ENCODE peak calls at places on chromosomes 2 and 18, in eight cellular contexts. J, I, Y, B, L, C, T and V are unnamed samples.

GRCh38 chr18:395481-396250 is 104.8 kb downstream of the COLEC12 start:
- DNase-seq in J (peak), I (no peak), Y (no peak), B (no peak), L (no peak), C (peak), T (peak), V (no peak)

GRCh38 chr2:104939570-104940235 is 85.8 kb downstream of the POU3F3 start:
- DNase-seq in J (no peak), I (no peak), Y (no peak), B (no peak), L (no peak), C (no peak), T (no peak), V (no peak)

GRCh38 chr2:210599476-210599875 is 43.1 kb downstream of the CPS1 start:
- DNase-seq in J (no peak), I (no peak), Y (no peak), B (no peak), L (no peak), C (no peak), T (no peak), V (no peak)

GRCh38 chr18:54812885-54813284 is 15.4 kb upstream of the RAB27B start:
- DNase-seq in J (no peak), I (no peak), Y (no peak), B (no peak), L (no peak), C (no peak), T (no peak), V (no peak)

GRCh38 chr2:16330012-16330411 is 335.6 kb downstream of the CYRIA start:
- DNase-seq in J (no peak), I (no peak), Y (no peak), B (no peak), L (no peak), C (no peak), T (no peak), V (peak)

GRCh38 chr2:119694994-119695521 is 16.1 kb downstream of the TMEM177 start:
- DNase-seq in J (no peak), I (peak), Y (no peak), B (peak), L (no peak), C (peak), T (peak), V (peak)

GRCh38 chr2:177169810-177170514 is 42.6 kb upstream of the HNRNPA3 start:
- DNase-seq in J (peak), I (no peak), Y (no peak), B (peak), L (peak), C (no peak), T (peak), V (peak)

GRCh38 chr2:241007880-241008710 is 9.7 kb downstream of the SNED1 start:
- DNase-seq in J (no peak), I (no peak), Y (no peak), B (no peak), L (no peak), C (no peak), T (no peak), V (no peak)

GRCh38 chr18:58882039-58882438 is 17.4 kb downstream of the ZNF532 start:
- DNase-seq in J (no peak), I (no peak), Y (no peak), B (no peak), L (no peak), C (no peak), T (no peak), V (no peak)

GRCh38 chr2:200736646-200737274 is 75.0 kb upstream of the BZW1 start:
- DNase-seq in J (no peak), I (no peak), Y (no peak), B (no peak), L (no peak), C (no peak), T (no peak), V (no peak)

GRCh38 chr2:139067072-139067471 is 286.9 kb upstream of the NXPH2 start:
- DNase-seq in J (no peak), I (no peak), Y (no peak), B (no peak), L (no peak), C (no peak), T (no peak), V (no peak)

GRCh38 chr2:105595536-105595935 is 149.2 kb upstream of the NCK2 start:
- DNase-seq in J (peak), I (no peak), Y (no peak), B (no peak), L (no peak), C (no peak), T (no peak), V (no peak)

GRCh38 chr2:232310189-232310588 is 68.4 kb upstream of the ALPP start:
- DNase-seq in J (no peak), I (no peak), Y (no peak), B (no peak), L (no peak), C (no peak), T (no peak), V (no peak)

GRCh38 chr18:9578306-9578705 is 36.1 kb downstream of the PPP4R1 start:
- DNase-seq in J (no peak), I (no peak), Y (no peak), B (no peak), L (no peak), C (no peak), T (no peak), V (no peak)

GRCh38 chr18:62784966-62785413 is 69.6 kb downstream of the PHLPP1 start:
- DNase-seq in J (no peak), I (no peak), Y (no peak), B (no peak), L (no peak), C (no peak), T (no peak), V (no peak)

GRCh38 chr2:138494265-138494966 is 7.2 kb upstream of the SPOPL start:
- DNase-seq in J (no peak), I (no peak), Y (no peak), B (no peak), L (no peak), C (no peak), T (no peak), V (peak)

GRCh38 chr2:160516547-160517365 is 23.1 kb upstream of the RBMS1 start:
- DNase-seq in J (peak), I (no peak), Y (no peak), B (no peak), L (no peak), C (no peak), T (no peak), V (no peak)

GRCh38 chr18:50372743-50373142 is 2.1 kb upstream of the SKA1 start:
- DNase-seq in J (no peak), I (no peak), Y (no peak), B (no peak), L (no peak), C (no peak), T (no peak), V (no peak)

GRCh38 chr2:111100087-111100764 is 20.5 kb upstream of the BCL2L11 start:
- DNase-seq in J (no peak), I (no peak), Y (no peak), B (peak), L (no peak), C (no peak), T (no peak), V (no peak)